ENCODE peak calls at places on chromosomes 2 and 18, in five cellular contexts. J is upper lobe of right lung, W is uterus, L is fibroblast of the aortic adventitia, U is heart right ventricle. C is an unnamed sample.

GRCh38 chr2:190879474-190880373 is 897 bp upstream of the GLS start:
- DNase-seq in L (peak), J (no peak), U (no peak), W (no peak), C (no peak)

GRCh38 chr2:95275151-95275515 is 884 bp downstream of the PROM2 start:
- DNase-seq in L (no peak), J (peak), W (no peak), U (no peak), C (no peak)

GRCh38 chr2:61235716-61236115 is 73.7 kb downstream of the C2orf74 start:
- DNase-seq in J (no peak), L (no peak), U (no peak), W (no peak), C (no peak)

GRCh38 chr2:121234144-121234543 is 50.9 kb downstream of the TFCP2L1 start:
- DNase-seq in J (peak), W (no peak), U (no peak), L (no peak), C (no peak)

GRCh38 chr2:25672500-25673169 is 742 bp downstream of the DTNB start:
- DNase-seq in L (peak), W (peak), U (peak), J (peak), C (peak)

GRCh38 chr2:45849491-45850283 is 198.2 kb downstream of the PRKCE start:
- DNase-seq in J (no peak), U (no peak), W (no peak), L (peak), C (no peak)

GRCh38 chr2:25369876-25370275 is 28.2 kb upstream of the DNMT3A start:
- DNase-seq in L (no peak), U (no peak), W (no peak), J (peak), C (no peak)

GRCh38 chr18:12782521-12782920 is 79.7 kb downstream of the PSMG2 start:
- DNase-seq in J (no peak), L (no peak), U (no peak), W (no peak), C (no peak)

GRCh38 chr2:173051463-173051862 is 24.2 kb upstream of the MAP3K20 start:
- DNase-seq in U (no peak), W (no peak), L (no peak), J (no peak), C (no peak)

GRCh38 chr18:35490894-35491688 is 6.7 kb downstream of the INO80C start:
- DNase-seq in L (no peak), U (no peak), W (no peak), J (no peak), C (no peak)

GRCh38 chr2:184113691-184114403 is 484.5 kb upstream of the ZNF804A start:
- DNase-seq in L (no peak), W (no peak), J (no peak), U (no peak), C (no peak)

GRCh38 chr18:51196811-51197660 is 445 bp downstream of the MEX3C start:
- DNase-seq in U (peak), L (peak), J (peak), W (peak), C (peak)

GRCh38 chr18:24878289-24878688 is 417.9 kb downstream of the HRH4 start:
- DNase-seq in U (peak), W (peak), L (peak), J (no peak), C (no peak)

GRCh38 chr2:18439716-18440115 is 120.7 kb downstream of the RDH14 start:
- DNase-seq in L (no peak), U (no peak), J (no peak), W (no peak), C (no peak)
- TF ChIP-seq CTCF in L (no peak), U (no peak), J (no peak), W (no peak), C (no peak)

GRCh38 chr2:240834377-240834975 is 14.5 kb upstream of the KIF1A start:
- DNase-seq in U (no peak), L (no peak), J (no peak), W (no peak), C (no peak)
- TF ChIP-seq CTCF in U (no peak), L (no peak), J (no peak), W (no peak), C (no peak)

GRCh38 chr2:123500988-123501387 is 524.1 kb upstream of the CNTNAP5 start:
- DNase-seq in J (no peak), L (no peak), U (no peak), W (no peak), C (no peak)
- TF ChIP-seq CTCF in J (no peak), L (no peak), U (no peak), W (no peak), C (no peak)

GRCh38 chr2:99354060-99354459 is 16.9 kb downstream of the EIF5B start:
- DNase-seq in J (no peak), U (no peak), W (no peak), L (peak), C (no peak)
- TF ChIP-seq CTCF in J (no peak), U (no peak), W (no peak), L (no peak), C (no peak)

C was measured in GM13977.